ENCODE peak calls at places on chromosomes 3 and 15, in five cellular contexts. F is fibroblast of the aortic adventitia, O is heart right ventricle, I is coronary artery, D is IMR-90. V is an unnamed sample.

GRCh38 chr15:65642588-65642987 is 20.9 kb downstream of the SLC24A1 start:
- DNase-seq in O (no peak), F (no peak), I (no peak), D (no peak), V (no peak)

GRCh38 chr3:160956785-160957184 is 148.4 kb downstream of the B3GALNT1 start:
- DNase-seq in F (peak), I (no peak), O (no peak), D (peak), V (peak)

GRCh38 chr3:153379516-153379915 is 217.5 kb downstream of the RAP2B start:
- DNase-seq in D (peak), I (no peak), O (no peak), F (peak), V (peak)

GRCh38 chr3:52535411-52536111 is 844 bp upstream of the UQCC5 start:
- DNase-seq in O (no peak), D (no peak), F (no peak), I (no peak), V (no peak)

GRCh38 chr3:54573922-54574321 is 353.9 kb downstream of the LRTM1 start:
- DNase-seq in O (no peak), I (no peak), D (no peak), F (no peak), V (no peak)

GRCh38 chr3:195133462-195133861 is 137.5 kb downstream of the XXYLT1 start:
- DNase-seq in O (no peak), I (no peak), F (peak), D (peak), V (no peak)

GRCh38 chr3:141076026-141076797 is 25.1 kb downstream of the SPSB4 start:
- DNase-seq in O (no peak), D (no peak), F (no peak), I (no peak), V (no peak)

GRCh38 chr15:74041311-74041756 is 41.0 kb downstream of the GOLGA6A start:
- DNase-seq in F (no peak), D (no peak), I (no peak), O (no peak), V (no peak)

GRCh38 chr15:31212286-31212685 is 110.8 kb upstream of the TRPM1 start:
- DNase-seq in I (no peak), D (no peak), O (no peak), F (no peak), V (peak)

GRCh38 chr3:12046406-12046805 is 42.2 kb downstream of the SYN2 start:
- DNase-seq in D (no peak), F (no peak), O (no peak), I (no peak), V (peak)

GRCh38 chr3:114418724-114419543 is 125.1 kb downstream of the TIGIT start:
- DNase-seq in D (peak), O (no peak), I (no peak), F (peak), V (peak)

GRCh38 chr3:18386274-18386673 is 38.9 kb downstream of the SATB1 start:
- DNase-seq in I (no peak), F (no peak), O (no peak), D (no peak), V (no peak)

GRCh38 chr15:98668566-98669308 is 20.4 kb downstream of the IGF1R start:
- DNase-seq in D (peak), F (peak), I (no peak), O (no peak), V (peak)

GRCh38 chr3:54093849-54094248 is 28.5 kb upstream of the CACNA2D3 start:
- DNase-seq in F (no peak), I (no peak), O (no peak), D (no peak), V (no peak)

GRCh38 chr15:83299462-83299861 is 15.0 kb upstream of the BNC1 start:
- DNase-seq in F (no peak), O (no peak), I (no peak), D (no peak), V (no peak)

GRCh38 chr3:143531101-143531500 is 317.2 kb downstream of the SLC9A9 start:
- DNase-seq in F (no peak), D (no peak), I (no peak), O (no peak), V (no peak)

GRCh38 chr15:101669744-101670143 is 17.6 kb upstream of the TM2D3 start:
- DNase-seq in D (no peak), I (no peak), O (no peak), F (peak), V (peak)

GRCh38 chr15:57133127-57133968 is 214.9 kb downstream of the TCF12 start:
- DNase-seq in O (no peak), I (no peak), D (peak), F (no peak), V (no peak)

GRCh38 chr3:124730920-124731297 is 657 bp downstream of the UMPS start:
- DNase-seq in I (no peak), O (no peak), D (no peak), F (no peak), V (no peak)

GRCh38 chr15:74157868-74158827 is 15.4 kb upstream of the ISLR start:
- DNase-seq in D (no peak), F (no peak), O (no peak), I (no peak), V (no peak)

GRCh38 chr15:43903864-43904290 is 77.1 kb downstream of the WDR76 start:
- DNase-seq in O (peak), D (peak), F (peak), I (no peak), V (peak)

GRCh38 chr3:32484437-32484836 is 18.2 kb downstream of the CMTM6 start:
- DNase-seq in I (no peak), F (no peak), D (no peak), O (no peak), V (no peak)

GRCh38 chr3:127070776-127071175 is 87.9 kb downstream of the PLXNA1 start:
- DNase-seq in O (no peak), F (no peak), I (no peak), D (no peak), V (no peak)

GRCh38 chr15:29541309-29541708 is 271.7 kb upstream of the NSMCE3 start:
- DNase-seq in O (no peak), I (no peak), F (no peak), D (no peak), V (no peak)

GRCh38 chr15:94403246-94403824 is 172.0 kb downstream of the MCTP2 start:
- DNase-seq in O (no peak), D (no peak), I (no peak), F (peak), V (no peak)

GRCh38 chr15:31346367-31347066 is 19.9 kb downstream of the KLF13 start:
- DNase-seq in I (no peak), D (no peak), O (no peak), F (no peak), V (peak)

GRCh38 chr3:166013073-166013679 is 176.0 kb upstream of the BCHE start:
- DNase-seq in D (peak), I (no peak), F (peak), O (no peak), V (peak)

GRCh38 chr3:27715863-27716262 is 6.3 kb downstream of the EOMES start:
- DNase-seq in I (no peak), O (no peak), F (no peak), D (no peak), V (no peak)

GRCh38 chr15:39801641-39802309 is 19.1 kb upstream of the FSIP1 start:
- DNase-seq in F (no peak), I (no peak), O (no peak), D (no peak), V (peak)

GRCh38 chr15:84575493-84575892 is 25.3 kb upstream of the ZSCAN2 start:
- DNase-seq in I (no peak), F (no peak), D (no peak), O (no peak), V (no peak)

GRCh38 chr15:65094294-65094995 is 17.9 kb downstream of the KBTBD13 start:
- DNase-seq in O (no peak), D (no peak), F (no peak), I (peak), V (peak)

GRCh38 chr15:78059110-78059839 is 18.2 kb downstream of the TBC1D2B start:
- DNase-seq in O (no peak), I (no peak), F (no peak), D (peak), V (peak)

DNA sequence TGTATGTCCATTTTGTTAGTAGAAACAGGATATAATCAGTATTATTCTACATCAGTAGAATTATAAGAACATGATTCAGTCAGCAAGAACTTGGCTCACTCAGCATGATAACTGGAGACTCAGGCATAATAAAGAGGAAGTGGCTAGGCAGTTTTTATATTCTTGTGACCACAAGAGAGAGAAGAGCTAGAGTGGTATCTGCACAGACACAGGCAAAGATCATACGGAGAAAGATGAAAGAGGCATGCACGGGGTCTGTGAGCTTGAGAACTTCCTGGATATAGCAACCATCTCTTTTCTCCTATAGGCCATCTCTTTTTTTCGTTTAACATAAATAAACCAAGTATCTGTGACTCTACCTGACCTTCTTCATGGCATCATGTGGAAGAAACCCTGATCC is 46.8 kb downstream of the MYO5A start:
- DNase-seq in F (peak), O (no peak), D (peak), I (no peak), V (peak)
- H3K4me3 ChIP-seq in F (no peak), O (no peak), D (no peak), I (no peak), V (no peak)

DNA sequence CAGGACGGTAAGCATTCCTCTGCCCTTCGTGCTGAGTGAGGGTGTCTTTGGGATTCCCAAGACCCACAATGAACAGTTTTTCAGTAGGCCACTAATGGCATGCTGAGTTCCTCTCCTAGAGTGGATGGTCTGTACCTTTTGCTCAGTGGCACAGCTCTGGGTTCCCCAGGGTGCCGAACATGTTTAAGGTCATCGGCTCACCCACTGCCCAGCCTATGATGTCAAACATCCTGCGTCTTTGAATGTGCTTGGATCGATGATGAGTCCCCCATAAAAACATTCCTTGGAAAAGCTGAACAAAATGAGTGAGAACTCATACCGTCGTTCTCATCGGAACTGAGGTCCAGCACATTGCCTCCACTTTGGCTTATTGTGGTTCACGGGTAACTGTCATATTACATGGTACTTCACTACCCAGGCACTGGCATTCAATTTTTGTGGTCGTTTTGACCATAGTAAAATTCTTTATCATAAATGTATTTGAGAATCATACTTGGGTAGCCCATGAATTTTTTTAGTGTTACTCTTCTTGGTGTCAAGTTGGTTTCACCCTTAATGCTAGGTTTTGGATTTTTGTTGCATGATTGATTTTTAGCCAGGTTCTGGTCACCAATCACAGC is 118.2 kb downstream of the SNRPN start:
- DNase-seq in I (no peak), F (no peak), D (no peak), O (no peak), V (no peak)
- H3K4me3 ChIP-seq in I (peak), F (no peak), D (no peak), O (no peak), V (no peak)

DNA sequence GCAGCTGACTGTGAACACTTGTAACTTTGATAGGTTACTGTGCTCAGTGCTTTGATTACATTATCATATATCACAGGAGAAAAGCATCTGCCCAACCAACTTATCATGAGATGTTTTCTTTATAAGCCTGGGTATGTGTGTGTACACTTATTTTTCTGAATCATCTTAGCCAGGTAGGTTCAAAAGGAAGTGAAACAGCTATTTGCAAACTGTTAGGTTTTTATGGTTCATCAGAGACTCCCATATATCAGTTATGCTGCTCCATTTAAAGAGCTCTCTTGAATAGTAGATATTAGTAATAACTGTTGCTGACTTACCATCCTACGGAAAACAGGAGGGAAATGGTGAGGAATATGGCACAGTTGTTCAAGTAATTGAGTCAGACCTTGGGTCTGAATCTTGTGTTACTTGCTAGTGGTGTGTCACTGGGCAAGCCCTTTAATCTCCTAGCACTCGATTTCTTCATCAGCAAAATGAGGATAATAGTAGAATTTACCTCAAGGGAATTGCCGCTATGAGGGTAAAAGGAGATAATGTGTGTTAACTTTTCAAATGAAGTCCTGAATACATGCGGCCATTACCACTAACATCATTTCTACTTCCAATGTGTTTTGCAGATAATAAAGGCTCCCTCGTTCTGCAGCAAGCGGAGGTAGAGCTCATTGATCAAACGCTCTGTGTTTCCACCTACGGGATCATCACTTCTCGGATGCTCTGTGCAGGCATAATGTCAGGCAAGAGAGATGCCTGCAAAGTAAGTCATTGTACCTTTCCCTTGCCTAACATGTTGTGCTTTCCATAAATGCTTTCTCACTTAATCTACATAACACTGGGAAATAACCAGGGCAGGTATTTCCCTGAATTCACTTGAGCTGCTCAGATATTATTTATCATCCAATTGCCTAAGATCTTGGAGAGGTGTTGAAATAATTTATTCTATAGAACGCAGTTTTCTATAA is 7.8 kb upstream of the C3orf52 start:
- DNase-seq in F (no peak), O (no peak), D (no peak), I (no peak), V (no peak)
- H3K4me3 ChIP-seq in F (no peak), O (no peak), D (no peak), I (no peak), V (no peak)

GRCh38 chr15:92821491-92822116 is 78.5 kb upstream of the CHD2 start:
- DNase-seq in I (no peak), O (no peak), F (no peak), D (peak), V (no peak)

GRCh38 chr15:92819312-92820232 is 80.6 kb upstream of the CHD2 start:
- DNase-seq in I (no peak), F (no peak), O (no peak), D (no peak), V (peak)

GRCh38 chr15:92817339-92817886 is 82.7 kb upstream of the CHD2 start:
- DNase-seq in I (no peak), D (no peak), F (no peak), O (no peak), V (no peak)

GRCh38 chr15:92820233-92821021 is 79.7 kb upstream of the CHD2 start:
- DNase-seq in I (peak), F (peak), D (peak), O (peak), V (peak)

GRCh38 chr15:92818658-92819311 is 81.3 kb upstream of the CHD2 start:
- DNase-seq in I (no peak), F (no peak), D (no peak), O (no peak), V (no peak)
- H3K4me3 ChIP-seq in I (peak), F (no peak), D (peak), O (peak), V (peak)

GRCh38 chr3:185583925-185584324 is 2.2 kb upstream of the SENP2 start:
- DNase-seq in D (no peak), F (no peak), I (no peak), O (no peak), V (no peak)

GRCh38 chr3:185582236-185582635 is 3.9 kb upstream of the SENP2 start:
- DNase-seq in O (no peak), F (no peak), D (no peak), I (no peak), V (no peak)

GRCh38 chr3:185584681-185585080 is 1.4 kb upstream of the SENP2 start:
- DNase-seq in O (no peak), D (no peak), F (no peak), I (no peak), V (no peak)

GRCh38 chr3:185585523-185585861 is 603 bp upstream of the SENP2 start:
- DNase-seq in D (no peak), F (no peak), O (no peak), I (no peak), V (no peak)

DNA sequence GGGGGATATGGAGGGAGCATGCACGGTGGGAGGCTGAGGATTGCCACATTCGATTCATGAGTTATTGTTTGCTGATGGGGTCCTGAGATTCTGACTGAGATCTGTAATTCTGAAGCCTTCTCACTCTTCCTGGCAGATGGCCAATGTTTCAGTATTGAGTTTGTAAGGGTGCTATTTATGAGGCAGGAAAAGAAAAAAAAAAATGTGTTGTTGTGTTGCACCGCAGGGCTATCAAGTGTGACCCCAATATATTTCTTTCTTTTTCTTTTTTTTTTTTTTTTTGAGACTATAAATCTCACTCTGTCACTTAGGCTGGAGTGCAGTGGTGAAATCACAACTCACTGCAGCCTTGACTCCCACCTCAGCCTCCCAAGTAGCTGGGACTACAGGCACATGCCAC is 3.2 kb upstream of the SENP2 start:
- DNase-seq in I (no peak), O (no peak), D (no peak), F (no peak), V (no peak)
- H3K4me3 ChIP-seq in I (no peak), O (no peak), D (no peak), F (no peak), V (no peak)

DNA sequence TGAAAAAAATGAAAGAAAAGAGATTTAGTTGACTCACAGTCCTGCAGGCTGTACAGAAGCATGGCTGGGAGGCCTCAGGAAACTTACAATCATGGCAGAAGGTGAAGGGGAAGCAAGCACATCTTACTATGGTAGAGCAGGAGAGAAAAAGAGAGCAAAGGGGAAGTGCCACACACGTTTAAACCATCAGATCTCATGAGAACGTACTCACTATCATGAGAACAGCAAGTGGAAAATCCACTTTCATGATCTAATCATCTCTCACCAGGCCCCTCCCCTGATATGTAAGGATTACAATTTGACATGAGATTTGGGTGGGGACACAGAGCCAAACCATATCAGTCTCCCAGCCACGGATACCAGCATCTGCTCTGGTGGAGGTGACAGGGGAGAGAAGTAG is 50.8 kb upstream of the CPOX start:
- DNase-seq in I (no peak), O (no peak), D (no peak), F (no peak), V (no peak)
- H3K4me3 ChIP-seq in I (no peak), O (no peak), D (no peak), F (no peak), V (no peak)

GRCh38 chr3:43247556-43248186 is 38.7 kb upstream of the SNRK start:
- DNase-seq in D (no peak), F (no peak), O (no peak), I (no peak), V (no peak)

GRCh38 chr3:43248956-43249355 is 37.4 kb upstream of the SNRK start:
- DNase-seq in I (no peak), O (no peak), F (no peak), D (no peak), V (no peak)

GRCh38 chr3:43244694-43245093 is 41.6 kb upstream of the SNRK start:
- DNase-seq in O (no peak), F (no peak), I (no peak), D (no peak), V (no peak)

GRCh38 chr3:43248194-43248593 is 38.1 kb upstream of the SNRK start:
- DNase-seq in D (no peak), F (no peak), O (no peak), I (no peak), V (peak)

DNA sequence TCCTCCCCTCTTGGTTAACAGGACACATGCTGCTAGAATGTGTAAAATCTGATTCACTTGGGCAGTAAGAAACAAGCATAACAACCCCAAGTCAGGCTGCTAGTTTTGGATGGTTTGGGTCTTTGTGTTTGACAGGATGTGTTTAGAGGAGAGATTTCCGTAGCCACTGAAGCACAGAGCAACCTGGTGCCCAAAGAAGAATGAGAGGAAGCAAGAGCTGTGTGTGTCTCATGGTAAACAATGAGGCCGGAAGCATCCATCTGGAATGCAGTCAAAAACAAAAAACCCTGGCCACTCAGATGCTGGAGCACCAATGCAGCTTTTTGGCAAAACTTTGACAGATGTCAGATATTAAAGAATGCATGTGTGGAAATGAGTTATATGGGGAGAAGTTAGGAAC is 39.4 kb upstream of the SNRK start:
- DNase-seq in I (no peak), F (peak), O (peak), D (no peak), V (no peak)
- H3K4me3 ChIP-seq in I (no peak), F (no peak), O (no peak), D (no peak), V (no peak)

V was measured in choroid plexus epithelial cell.